ENCODE peak calls at places on chromosomes 6 and 20, in five cellular contexts. One of them, this sample, is unnamed.
A peak's percentile ranks its signal among the peaks of the same experiment; 100 is the strongest.

GRCh38 chr6:11714116-11714797 is 64.3 kb downstream of the ADTRP start:
- DNase-seq in AG08395: no peak
- DNase-seq in right cardiac atrium: no peak
- DNase-seq in C1 segment of cervical spinal cord: no peak
- DNase-seq in stimulated activated CD4-positive, alpha-beta T cell treated with anti-CD3 and anti-CD28 coated beads, Interleukin-1b, Interleukin-23, amount 100 ng/mL, for 1 hour: no peak
- DNase-seq in this sample: no peak

GRCh38 chr6:195861-196360 is 96.4 kb upstream of the DUSP22 start:
- DNase-seq in AG08395: peak; percentile 46
- DNase-seq in right cardiac atrium: peak; percentile 66
- DNase-seq in C1 segment of cervical spinal cord: no peak
- DNase-seq in stimulated activated CD4-positive, alpha-beta T cell treated with anti-CD3 and anti-CD28 coated beads, Interleukin-1b, Interleukin-23, amount 100 ng/mL, for 1 hour: no peak
- DNase-seq in this sample: peak; percentile 39

GRCh38 chr6:89928604-89929003 is 34.3 kb downstream of the GJA10 start:
- DNase-seq in AG08395: peak; percentile 33
- DNase-seq in right cardiac atrium: no peak
- DNase-seq in C1 segment of cervical spinal cord: no peak
- DNase-seq in stimulated activated CD4-positive, alpha-beta T cell treated with anti-CD3 and anti-CD28 coated beads, Interleukin-1b, Interleukin-23, amount 100 ng/mL, for 1 hour: no peak
- DNase-seq in this sample: no peak

GRCh38 chr6:163427498-163428254 is 13.2 kb downstream of the QKI start:
- DNase-seq in AG08395: peak; percentile 42
- DNase-seq in right cardiac atrium: no peak
- DNase-seq in C1 segment of cervical spinal cord: no peak
- DNase-seq in stimulated activated CD4-positive, alpha-beta T cell treated with anti-CD3 and anti-CD28 coated beads, Interleukin-1b, Interleukin-23, amount 100 ng/mL, for 1 hour: no peak
- DNase-seq in this sample: no peak

GRCh38 chr6:36701401-36701991 is 3.9 kb downstream of the RAB44 start:
- DNase-seq in AG08395: no peak
- DNase-seq in right cardiac atrium: no peak
- DNase-seq in C1 segment of cervical spinal cord: no peak
- DNase-seq in stimulated activated CD4-positive, alpha-beta T cell treated with anti-CD3 and anti-CD28 coated beads, Interleukin-1b, Interleukin-23, amount 100 ng/mL, for 1 hour: no peak
- DNase-seq in this sample: no peak

GRCh38 chr20:8654486-8654885 is 414.4 kb upstream of the PLCB4 start:
- DNase-seq in AG08395: no peak
- DNase-seq in right cardiac atrium: no peak
- DNase-seq in C1 segment of cervical spinal cord: no peak
- DNase-seq in stimulated activated CD4-positive, alpha-beta T cell treated with anti-CD3 and anti-CD28 coated beads, Interleukin-1b, Interleukin-23, amount 100 ng/mL, for 1 hour: no peak
- DNase-seq in this sample: no peak

GRCh38 chr6:166955865-166956443 is 396 bp downstream of the RNASET2 start:
- DNase-seq in AG08395: peak; percentile 24
- DNase-seq in right cardiac atrium: no peak
- DNase-seq in C1 segment of cervical spinal cord: no peak
- DNase-seq in stimulated activated CD4-positive, alpha-beta T cell treated with anti-CD3 and anti-CD28 coated beads, Interleukin-1b, Interleukin-23, amount 100 ng/mL, for 1 hour: no peak
- DNase-seq in this sample: no peak

GRCh38 chr6:136647363-136647763 is 97.1 kb upstream of the MAP7 start:
- DNase-seq in AG08395: peak; percentile 85
- DNase-seq in right cardiac atrium: no peak
- DNase-seq in C1 segment of cervical spinal cord: no peak
- DNase-seq in stimulated activated CD4-positive, alpha-beta T cell treated with anti-CD3 and anti-CD28 coated beads, Interleukin-1b, Interleukin-23, amount 100 ng/mL, for 1 hour: no peak
- DNase-seq in this sample: peak; percentile 37

GRCh38 chr6:39029156-39030011 is 19.2 kb upstream of the GLP1R start:
- DNase-seq in AG08395: peak; percentile 52
- DNase-seq in right cardiac atrium: peak; percentile 62
- DNase-seq in C1 segment of cervical spinal cord: no peak
- DNase-seq in stimulated activated CD4-positive, alpha-beta T cell treated with anti-CD3 and anti-CD28 coated beads, Interleukin-1b, Interleukin-23, amount 100 ng/mL, for 1 hour: peak; percentile 18
- DNase-seq in this sample: peak; percentile 35

GRCh38 chr6:137647762-137648412 is 153.7 kb upstream of the OLIG3 start:
- DNase-seq in AG08395: no peak
- DNase-seq in right cardiac atrium: no peak
- DNase-seq in C1 segment of cervical spinal cord: no peak
- DNase-seq in stimulated activated CD4-positive, alpha-beta T cell treated with anti-CD3 and anti-CD28 coated beads, Interleukin-1b, Interleukin-23, amount 100 ng/mL, for 1 hour: no peak
- DNase-seq in this sample: no peak

GRCh38 chr6:125205931-125206330 is 52.4 kb downstream of the TPD52L1 start:
- DNase-seq in AG08395: no peak
- DNase-seq in right cardiac atrium: no peak
- DNase-seq in C1 segment of cervical spinal cord: no peak
- DNase-seq in stimulated activated CD4-positive, alpha-beta T cell treated with anti-CD3 and anti-CD28 coated beads, Interleukin-1b, Interleukin-23, amount 100 ng/mL, for 1 hour: no peak
- DNase-seq in this sample: no peak

This sample was measured in activated T-helper 2 cell treated with anti-CD3 and anti-CD28 coated beads, Interferon-gamma antibody, Interleukin-2, Interleukin-4, amounts not matched to agents 10 μg/mL and 5 μg/mL and 100 μg/mL, durations not matched to agents 14 hours and 24 hours and 36 hours.